ENCODE peak calls at places on chromosomes 16 and 17, in nine cellular contexts. I is DND-41, U is lower leg skin, V is HCT116, Q is GM06990, E is prostate gland, W is nephron progenitor cell, D is mesothelial cell of epicardium, K is Calu3. R is an unnamed sample.

GRCh38 chr16:68235882-68236803 is at the start of gene ESRP2:
- DNase-seq in W (peak), I (no peak), U (peak), Q (peak), E (peak), V (peak), K (peak), D (no peak), R (peak)

GRCh38 chr16:84663433-84664101 is 15.3 kb downstream of the KLHL36 start:
- DNase-seq in W (no peak), D (no peak), I (no peak), U (no peak), E (no peak), K (no peak), V (no peak), Q (no peak), R (no peak)

GRCh38 chr17:28585891-28586290 is 9.2 kb upstream of the ALDOC start:
- DNase-seq in U (no peak), K (no peak), E (no peak), V (no peak), D (no peak), Q (no peak), W (no peak), I (no peak), R (no peak)

GRCh38 chr17:56817066-56817465 is 16.7 kb downstream of the C17orf67 start:
- DNase-seq in V (no peak), D (no peak), U (no peak), E (no peak), Q (no peak), I (no peak), W (no peak), K (no peak), R (no peak)

GRCh38 chr17:4604111-4604644 is 19.8 kb downstream of the SMTNL2 start:
- DNase-seq in D (peak), E (no peak), I (no peak), K (no peak), Q (no peak), V (no peak), W (no peak), U (no peak), R (no peak)

GRCh38 chr16:58148526-58148925 is 19.3 kb upstream of the CFAP20 start:
- DNase-seq in E (no peak), V (no peak), Q (no peak), K (no peak), W (no peak), D (no peak), I (no peak), U (no peak), R (no peak)

GRCh38 chr16:5603836-5604235 is 506.2 kb upstream of the EEF2KMT start:
- DNase-seq in Q (no peak), D (no peak), U (no peak), K (no peak), E (no peak), V (no peak), I (no peak), W (no peak), R (no peak)

GRCh38 chr17:65043802-65044201 is 12.7 kb downstream of the GNA13 start:
- DNase-seq in D (no peak), K (no peak), W (no peak), Q (no peak), I (no peak), U (no peak), E (no peak), V (no peak), R (no peak)

GRCh38 chr17:19369846-19370492 is 7.4 kb upstream of the B9D1 start:
- DNase-seq in W (no peak), D (no peak), E (no peak), V (no peak), K (no peak), Q (no peak), U (peak), I (no peak), R (no peak)

GRCh38 chr17:38454528-38454927 is 26.3 kb downstream of the ARHGAP23 start:
- DNase-seq in K (peak), I (no peak), V (peak), E (peak), W (no peak), Q (no peak), U (peak), D (no peak), R (no peak)

GRCh38 chr16:51637744-51638100 is 486.7 kb upstream of the SALL1 start:
- DNase-seq in U (no peak), Q (no peak), K (no peak), I (no peak), D (no peak), W (no peak), E (no peak), V (no peak), R (no peak)

GRCh38 chr16:89602273-89602951 is 11.0 kb upstream of the DPEP1 start:
- DNase-seq in K (peak), I (peak), W (peak), D (peak), U (no peak), Q (no peak), E (no peak), V (peak), R (no peak)

GRCh38 chr16:11706180-11706742 is 36.4 kb downstream of the TXNDC11 start:
- DNase-seq in E (no peak), K (no peak), Q (no peak), D (no peak), V (no peak), I (no peak), U (no peak), W (no peak), R (no peak)

GRCh38 chr17:63451150-63451549 is 5.0 kb upstream of the CYB561 start:
- DNase-seq in V (no peak), W (no peak), Q (no peak), D (no peak), U (no peak), K (no peak), I (no peak), E (no peak), R (no peak)

GRCh38 chr16:68894714-68895113 is 51.4 kb downstream of the TANGO6 start:
- DNase-seq in W (no peak), U (no peak), D (no peak), V (no peak), K (no peak), I (no peak), Q (no peak), E (no peak), R (no peak)

GRCh38 chr16:10519297-10519696 is 61.1 kb downstream of the EMP2 start:
- DNase-seq in W (no peak), K (no peak), I (no peak), Q (no peak), E (no peak), V (no peak), U (no peak), D (no peak), R (no peak)

GRCh38 chr17:80518392-80518791 is 26.2 kb upstream of the RPTOR start:
- DNase-seq in I (no peak), V (no peak), D (no peak), K (no peak), W (no peak), U (no peak), Q (no peak), E (no peak), R (no peak)

GRCh38 chr17:65589321-65589720 is 27.9 kb upstream of the AXIN2 start:
- DNase-seq in D (no peak), E (no peak), I (no peak), K (no peak), Q (no peak), U (no peak), W (no peak), V (no peak), R (no peak)

GRCh38 chr16:82638095-82638798 is 11.5 kb downstream of the CDH13 start:
- DNase-seq in V (no peak), I (no peak), W (no peak), Q (no peak), K (no peak), U (no peak), E (no peak), D (no peak), R (no peak)

GRCh38 chr17:44417553-44417952 is 28.1 kb upstream of the ITGA2B start:
- DNase-seq in W (no peak), U (no peak), Q (peak), K (peak), V (peak), E (no peak), I (no peak), D (no peak), R (no peak)

GRCh38 chr17:79109584-79109983 is 35.0 kb downstream of the ENGASE start:
- DNase-seq in K (no peak), V (no peak), D (no peak), I (no peak), W (no peak), E (no peak), U (no peak), Q (no peak), R (no peak)
- TF ChIP-seq CTCF in K (peak), V (no peak), D (no peak), I (peak), W (no peak), E (no peak), U (no peak), Q (peak), R (no peak)

GRCh38 chr17:47618416-47618815 is 31.3 kb upstream of the KPNB1 start:
- DNase-seq in W (no peak), I (no peak), V (peak), U (no peak), K (no peak), E (no peak), Q (no peak), D (no peak), R (no peak)

GRCh38 chr17:47624727-47625068 is 25.0 kb upstream of the KPNB1 start:
- DNase-seq in K (no peak), V (no peak), U (no peak), W (no peak), E (no peak), I (no peak), D (no peak), Q (no peak), R (no peak)

GRCh38 chr17:47620503-47621245 is 29.0 kb upstream of the KPNB1 start:
- DNase-seq in E (no peak), K (peak), U (no peak), I (no peak), D (no peak), Q (no peak), W (no peak), V (peak), R (no peak)

GRCh38 chr17:47622179-47622549 is 27.6 kb upstream of the KPNB1 start:
- DNase-seq in I (no peak), E (no peak), Q (no peak), U (no peak), W (no peak), D (no peak), K (no peak), V (no peak), R (no peak)

GRCh38 chr17:47621293-47622178 is 28.2 kb upstream of the KPNB1 start:
- DNase-seq in V (peak), K (peak), Q (no peak), I (no peak), U (no peak), W (peak), D (no peak), E (peak), R (no peak)
- TF ChIP-seq CTCF in V (no peak), K (no peak), Q (no peak), I (no peak), U (no peak), W (no peak), D (no peak), E (no peak), R (no peak)

DNA sequence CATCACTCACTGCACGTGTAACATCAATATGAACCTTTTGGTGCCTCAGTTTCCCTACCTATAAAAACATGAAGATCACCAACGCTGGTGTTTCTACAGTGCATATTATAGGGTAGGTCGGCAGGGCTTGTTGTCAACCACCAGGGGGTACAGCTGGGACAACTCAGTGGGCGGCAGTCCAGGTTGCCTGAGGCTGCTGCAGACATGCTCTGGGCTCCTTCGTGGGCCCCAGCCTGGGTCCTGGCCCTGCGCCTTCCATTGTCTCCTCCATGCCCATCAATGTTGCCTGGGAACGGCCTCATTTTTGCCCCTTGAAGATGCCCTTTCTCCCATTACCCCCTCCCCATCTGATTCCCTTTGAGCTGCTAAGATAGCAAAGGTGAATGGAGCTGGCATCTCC is 89.8 kb downstream of the GSG1L start:
- DNase-seq in Q (no peak), W (peak), U (peak), D (no peak), I (no peak), K (no peak), E (no peak), V (no peak), R (no peak)
- TF ChIP-seq CTCF in Q (peak), W (peak), U (no peak), D (peak), I (peak), K (no peak), E (no peak), V (no peak), R (no peak)

GRCh38 chr16:3954411-3954921 is 74.0 kb upstream of the CREBBP start:
- DNase-seq in V (no peak), U (no peak), K (no peak), W (no peak), E (no peak), I (no peak), D (no peak), Q (no peak), R (no peak)
- TF ChIP-seq CTCF in V (no peak), U (no peak), K (no peak), W (no peak), E (no peak), I (no peak), D (no peak), Q (no peak), R (no peak)